ENCODE peak calls at places on chromosome 1, in six cellular contexts. K is OCI-LY7, B is GM19239, E is WERI-Rb-1, V is NCI-H69, S is keratinocyte. A is an unnamed sample.

GRCh38 chr1:31857863-31858262 is 42.0 kb upstream of the SPOCD1 start:
- DNase-seq in K (no peak), B (no peak), E (no peak), V (no peak), S (no peak), A (no peak)

GRCh38 chr1:59768752-59769411 is 45.9 kb upstream of the HOOK1 start:
- DNase-seq in K (no peak), B (no peak), E (no peak), V (peak), S (no peak), A (no peak)

GRCh38 chr1:93237021-93237420 is 56.5 kb downstream of the CCDC18 start:
- DNase-seq in K (no peak), B (no peak), E (no peak), V (no peak), S (no peak), A (no peak)

GRCh38 chr1:167720965-167721616 is 691 bp upstream of the MPZL1 start:
- DNase-seq in K (peak), B (no peak), E (peak), V (peak), S (no peak), A (no peak)

GRCh38 chr1:224339422-224340033 is 9.6 kb upstream of the NVL start:
- DNase-seq in K (no peak), B (no peak), E (no peak), V (no peak), S (no peak), A (no peak)

GRCh38 chr1:36753451-36753850 is 270.7 kb upstream of the CSF3R start:
- DNase-seq in K (no peak), B (no peak), E (no peak), V (no peak), S (no peak), A (no peak)

GRCh38 chr1:164092603-164093353 is 466.2 kb upstream of the PBX1 start:
- DNase-seq in K (peak), B (no peak), E (peak), V (peak), S (no peak), A (no peak)

GRCh38 chr1:54994355-54994990 is 4.3 kb upstream of the BSND start:
- DNase-seq in K (no peak), B (no peak), E (no peak), V (no peak), S (no peak), A (no peak)

GRCh38 chr1:153312569-153313186 is at the start of gene PGLYRP3:
- DNase-seq in K (no peak), B (no peak), E (no peak), V (peak), S (no peak), A (no peak)

GRCh38 chr1:116537439-116537838 is 33.4 kb downstream of the CD58 start:
- DNase-seq in K (no peak), B (no peak), E (no peak), V (peak), S (peak), A (no peak)

GRCh38 chr1:205298191-205298994 is 23.2 kb downstream of the NUAK2 start:
- DNase-seq in K (no peak), B (no peak), E (no peak), V (no peak), S (peak), A (no peak)

GRCh38 chr1:107840746-107841145 is 124.2 kb downstream of the VAV3 start:
- DNase-seq in K (peak), B (no peak), E (no peak), V (no peak), S (no peak), A (no peak)

GRCh38 chr1:67735806-67736627 is 51.0 kb downstream of the GADD45A start:
- DNase-seq in K (peak), B (peak), E (no peak), V (peak), S (no peak), A (peak)

GRCh38 chr1:201468501-201468843 is 516 bp downstream of the PHLDA3 start:
- DNase-seq in K (no peak), B (no peak), E (peak), V (peak), S (no peak), A (peak)

GRCh38 chr1:180288894-180289293 is 58.8 kb downstream of the LHX4 start:
- DNase-seq in K (no peak), B (no peak), E (no peak), V (no peak), S (no peak), A (no peak)

GRCh38 chr1:225882008-225882698 is at the start of gene TMEM63A:
- DNase-seq in K (peak), B (peak), E (no peak), V (peak), S (peak), A (peak)

GRCh38 chr1:11272842-11273594 is at the start of gene UBIAD1:
- DNase-seq in K (peak), B (peak), E (peak), V (peak), S (peak), A (peak)

GRCh38 chr1:41614818-41615217 is 130.3 kb upstream of the EDN2 start:
- DNase-seq in K (no peak), B (no peak), E (no peak), V (no peak), S (no peak), A (no peak)

GRCh38 chr1:226475112-226475511 is 67.2 kb upstream of the PARP1 start:
- DNase-seq in K (no peak), B (no peak), E (no peak), V (peak), S (no peak), A (no peak)

GRCh38 chr1:28591708-28592313 is at the start of gene RAB42:
- DNase-seq in K (no peak), B (no peak), E (peak), V (no peak), S (no peak), A (peak)

GRCh38 chr1:234270581-234271242 is 102.5 kb upstream of the COA6 start:
- DNase-seq in K (no peak), B (no peak), E (no peak), V (no peak), S (no peak), A (no peak)

GRCh38 chr1:35120458-35121133 is 41.4 kb downstream of the ZMYM1 start:
- DNase-seq in K (no peak), B (peak), E (no peak), V (no peak), S (no peak), A (peak)

GRCh38 chr1:34427170-34427569 is 250.5 kb downstream of the C1orf94 start:
- DNase-seq in K (no peak), B (no peak), E (no peak), V (no peak), S (no peak), A (no peak)

GRCh38 chr1:116360435-116361173 is 12.4 kb upstream of the ATP1A1 start:
- DNase-seq in K (peak), B (no peak), E (no peak), V (no peak), S (no peak), A (no peak)

GRCh38 chr1:223331929-223332328 is 32.0 kb downstream of the SUSD4 start:
- DNase-seq in K (no peak), B (no peak), E (no peak), V (no peak), S (peak), A (no peak)

GRCh38 chr1:6397844-6398243 is 4.3 kb upstream of the ACOT7 start:
- DNase-seq in K (no peak), B (no peak), E (peak), V (no peak), S (no peak), A (no peak)

A was measured in germinal center.